ENCODE peak calls at places on chromosome 3, in eight cellular contexts. I is GM12892, P is heart left ventricle, W is sigmoid colon, Y is ovary, H is NB4, L is tibial nerve, G is HepG2. C is an unnamed sample.

GRCh38 chr3:58562498-58562897 is 14.7 kb downstream of the FAM107A start:
- DNase-seq in I (no peak), P (no peak), W (no peak), Y (no peak), H (no peak), L (no peak), G (no peak), C (no peak)

GRCh38 chr3:123064914-123065313 is 1.9 kb upstream of the PDIA5 start:
- DNase-seq in I (no peak), P (no peak), W (no peak), Y (no peak), H (peak), L (no peak), G (no peak), C (no peak)

GRCh38 chr3:134644731-134645514 is 5.9 kb downstream of the KY start:
- DNase-seq in I (no peak), P (peak), W (no peak), Y (no peak), H (no peak), L (no peak), G (no peak), C (no peak)

GRCh38 chr3:127785711-127786265 is 36.5 kb downstream of the MGLL start:
- DNase-seq in I (no peak), P (no peak), W (peak), Y (no peak), H (no peak), L (no peak), G (no peak), C (no peak)

GRCh38 chr3:166177130-166177529 is 339.9 kb upstream of the BCHE start:
- DNase-seq in I (no peak), P (no peak), W (no peak), Y (no peak), H (no peak), L (no peak), G (no peak), C (no peak)

GRCh38 chr3:100120022-100120421 is 5.7 kb upstream of the FILIP1L start:
- DNase-seq in I (no peak), P (no peak), W (no peak), Y (no peak), H (no peak), L (no peak), G (no peak), C (no peak)

GRCh38 chr3:105349988-105350387 is 16.7 kb upstream of the ALCAM start:
- DNase-seq in I (no peak), P (no peak), W (no peak), Y (no peak), H (no peak), L (no peak), G (no peak), C (no peak)

GRCh38 chr3:189277711-189278110 is 105.9 kb downstream of the TPRG1 start:
- DNase-seq in I (no peak), P (no peak), W (no peak), Y (no peak), H (peak), L (no peak), G (no peak), C (no peak)

GRCh38 chr3:127542441-127542952 is 48.0 kb downstream of the TPRA1 start:
- DNase-seq in I (no peak), P (no peak), W (no peak), Y (no peak), H (no peak), L (no peak), G (peak), C (no peak)

GRCh38 chr3:127786358-127787070 is 35.8 kb downstream of the MGLL start:
- DNase-seq in I (no peak), P (peak), W (peak), Y (peak), H (no peak), L (peak), G (no peak), C (no peak)

GRCh38 chr3:128584412-128585020 is 66.1 kb downstream of the RPN1 start:
- DNase-seq in I (no peak), P (peak), W (peak), Y (peak), H (peak), L (peak), G (peak), C (peak)

GRCh38 chr3:159726231-159726964 is 262.2 kb upstream of the IL12A start:
- DNase-seq in I (no peak), P (no peak), W (no peak), Y (no peak), H (no peak), L (no peak), G (no peak), C (no peak)

GRCh38 chr3:11791339-11792200 is 55.1 kb downstream of the TAMM41 start:
- DNase-seq in I (no peak), P (no peak), W (no peak), Y (no peak), H (no peak), L (no peak), G (no peak), C (no peak)

GRCh38 chr3:11651900-11652299 is 8.2 kb upstream of the VGLL4 start:
- DNase-seq in I (no peak), P (no peak), W (no peak), Y (no peak), H (peak), L (no peak), G (peak), C (no peak)

GRCh38 chr3:53195602-53196574 is 34.9 kb downstream of the PRKCD start:
- DNase-seq in I (peak), P (peak), W (no peak), Y (peak), H (peak), L (peak), G (no peak), C (no peak)

GRCh38 chr3:70561796-70562195 is 249.4 kb upstream of the MDFIC2 start:
- DNase-seq in I (no peak), P (no peak), W (no peak), Y (no peak), H (no peak), L (no peak), G (no peak), C (no peak)

GRCh38 chr3:74426571-74426970 is 187.9 kb downstream of the CNTN3 start:
- DNase-seq in I (no peak), P (no peak), W (no peak), Y (no peak), H (no peak), L (no peak), G (no peak), C (no peak)

GRCh38 chr3:9749663-9750555 is at the start of gene OGG1:
- DNase-seq in I (peak), P (peak), W (peak), Y (peak), H (peak), L (peak), G (peak), C (peak)
- TF ChIP-seq POLR2A in I (peak), P (peak), W (peak), Y (peak), H (peak), L (peak), G (peak), C (peak)

DNA sequence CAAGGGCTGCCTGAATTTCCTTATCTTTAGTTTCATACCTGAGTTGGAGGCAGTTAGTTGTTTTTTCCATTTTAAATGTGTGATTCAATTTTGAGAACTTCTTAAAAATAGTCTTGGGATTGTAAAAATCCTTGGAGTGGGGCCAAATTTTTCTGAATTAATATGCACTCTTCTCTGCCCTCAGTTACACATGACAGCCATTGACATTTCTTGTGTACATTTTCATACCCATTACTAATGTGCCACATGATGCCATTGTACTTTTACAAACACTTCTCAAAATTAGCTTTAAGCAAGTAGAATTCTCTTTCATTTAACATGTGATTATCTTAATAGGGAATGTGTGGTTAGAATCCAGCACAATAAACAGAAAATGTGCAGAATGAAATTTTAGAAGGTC is 141.8 kb downstream of the C3orf38 start:
- DNase-seq in I (no peak), P (no peak), W (no peak), Y (no peak), H (no peak), L (no peak), G (no peak), C (no peak)
- TF ChIP-seq POLR2A in I (no peak), P (no peak), W (no peak), Y (no peak), H (no peak), L (no peak), G (no peak), C (no peak)

DNA sequence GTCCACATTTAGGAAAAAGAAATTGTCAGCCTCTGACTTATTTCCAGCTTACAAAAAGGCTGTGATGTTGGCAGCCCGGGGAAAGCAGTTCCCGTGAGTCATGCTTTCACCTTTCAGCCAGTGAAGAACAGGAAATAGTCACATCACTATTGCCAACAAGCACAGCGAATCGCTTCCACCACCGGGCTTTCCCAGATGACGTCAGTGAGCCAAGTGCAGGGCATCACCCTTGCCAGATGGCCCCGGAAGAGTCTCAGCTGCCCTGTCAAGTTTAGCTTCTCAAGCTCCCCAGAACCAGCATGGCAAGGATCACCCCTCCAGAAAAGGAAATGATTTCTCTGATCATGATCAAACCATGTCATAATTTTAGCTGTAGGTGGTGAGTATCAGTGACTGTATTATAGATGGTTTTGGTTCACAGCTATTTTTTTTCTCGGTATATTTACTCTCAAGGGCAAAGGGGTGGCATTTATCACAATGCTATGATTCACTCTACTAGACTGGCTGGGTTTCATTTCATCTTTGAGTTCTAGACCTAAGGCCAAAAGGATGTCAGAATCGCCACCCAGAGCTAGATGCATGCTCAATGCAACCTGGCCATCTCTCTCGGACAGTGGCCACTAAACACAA is 32.9 kb downstream of the B3GNT5 start:
- DNase-seq in I (peak), P (peak), W (peak), Y (peak), H (peak), L (peak), G (peak), C (peak)
- TF ChIP-seq POLR2A in I (no peak), P (no peak), W (no peak), Y (no peak), H (no peak), L (no peak), G (no peak), C (no peak)

DNA sequence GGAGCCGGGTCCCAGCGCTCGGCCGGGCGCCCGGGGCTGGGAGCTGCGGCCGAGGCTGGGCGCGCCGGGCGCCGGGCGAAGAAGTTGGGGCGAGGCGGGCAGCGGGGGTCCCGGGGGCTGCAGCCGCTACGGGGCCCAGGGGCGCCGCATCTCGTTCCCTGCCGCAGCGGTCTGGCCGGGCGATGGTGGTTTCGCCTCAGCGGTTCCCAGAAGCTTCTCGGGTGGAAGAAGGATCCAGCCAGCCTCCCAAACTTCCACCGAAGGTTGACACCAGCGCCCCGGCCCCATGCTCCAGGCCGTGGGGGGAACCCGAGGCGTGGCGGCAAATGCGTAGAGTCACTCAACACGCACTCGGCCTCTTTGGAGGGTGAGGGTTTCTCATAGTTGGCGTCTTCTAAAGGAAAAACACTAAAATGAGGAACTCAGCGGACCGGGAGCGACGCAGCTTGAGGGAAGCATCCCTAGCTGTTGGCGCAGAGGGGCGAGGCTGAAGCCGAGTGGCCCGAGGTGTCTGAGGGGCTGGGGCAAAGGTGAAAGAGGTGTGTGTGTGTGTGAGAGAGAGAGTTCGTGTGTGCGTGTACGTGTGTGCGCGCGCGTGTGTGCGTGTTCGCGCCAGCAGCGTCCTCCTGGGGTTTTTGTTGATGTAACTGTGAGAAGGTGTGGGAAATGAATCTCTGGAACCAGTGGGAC is 943 bp downstream of the BOC start:
- DNase-seq in I (peak), P (peak), W (peak), Y (peak), H (peak), L (no peak), G (no peak), C (peak)
- TF ChIP-seq POLR2A in I (no peak), P (no peak), W (no peak), Y (no peak), H (no peak), L (no peak), G (no peak), C (no peak)

GRCh38 chr3:79015854-79016253 is 751.9 kb downstream of the ROBO1 start:
- DNase-seq in I (no peak), P (no peak), W (no peak), Y (no peak), H (no peak), L (no peak), G (no peak), C (no peak)

GRCh38 chr3:79019924-79020173 is 747.9 kb downstream of the ROBO1 start:
- DNase-seq in I (no peak), P (no peak), W (no peak), Y (no peak), H (no peak), L (no peak), G (no peak), C (no peak)

GRCh38 chr3:79018671-79019136 is 749.1 kb downstream of the ROBO1 start:
- DNase-seq in I (no peak), P (peak), W (peak), Y (peak), H (no peak), L (peak), G (peak), C (peak)

GRCh38 chr3:79016587-79017380 is 751.0 kb downstream of the ROBO1 start:
- DNase-seq in I (no peak), P (no peak), W (no peak), Y (no peak), H (no peak), L (no peak), G (no peak), C (no peak)

DNA sequence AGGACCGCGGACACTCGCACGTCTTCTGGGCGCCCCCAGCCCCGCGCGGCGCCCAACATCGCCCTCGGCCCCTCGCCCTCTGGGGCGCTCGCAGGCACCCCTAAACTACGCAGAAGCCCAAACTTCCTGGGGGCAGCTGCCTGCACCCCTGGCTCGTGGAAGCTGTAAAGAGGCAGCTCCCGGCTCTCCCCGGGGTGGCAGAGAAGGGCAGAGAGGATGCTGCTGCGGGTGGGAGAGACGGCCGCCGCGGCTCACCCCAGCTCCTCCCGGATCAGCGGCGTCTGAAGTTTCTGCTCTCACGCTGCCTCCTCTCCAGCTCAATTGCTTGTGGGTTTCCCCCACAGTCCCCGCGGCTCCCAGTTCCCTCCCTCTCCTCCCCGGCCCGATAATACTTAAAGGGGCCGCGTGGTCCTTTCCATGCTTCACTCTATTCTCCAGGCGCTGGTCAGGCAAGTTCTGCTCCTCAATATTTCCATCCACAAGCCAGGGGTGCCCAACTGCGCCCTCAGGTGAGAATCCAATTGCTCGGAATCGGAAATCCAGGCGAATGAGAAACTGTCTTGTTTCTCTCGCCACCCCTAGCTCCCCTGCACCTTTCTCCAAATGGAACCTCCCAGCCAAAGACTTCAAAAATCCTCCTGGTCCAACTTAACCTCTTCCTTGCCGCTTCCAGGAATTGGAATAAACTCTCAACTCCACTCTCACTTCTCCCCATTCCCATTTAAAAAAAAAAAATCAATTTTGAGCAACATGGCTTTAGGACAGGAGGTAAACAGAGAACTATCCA is 748.5 kb downstream of the ROBO1 start:
- DNase-seq in I (no peak), P (peak), W (peak), Y (peak), H (no peak), L (peak), G (peak), C (peak)
- TF ChIP-seq POLR2A in I (no peak), P (peak), W (peak), Y (peak), H (no peak), L (peak), G (peak), C (peak)

GRCh38 chr3:57089043-57089442 is 28.6 kb downstream of the SPATA12 start:
- DNase-seq in I (no peak), P (no peak), W (no peak), Y (no peak), H (no peak), L (no peak), G (peak), C (no peak)
- TF ChIP-seq POLR2A in I (no peak), P (no peak), W (no peak), Y (no peak), H (no peak), L (no peak), G (no peak), C (no peak)

DNA sequence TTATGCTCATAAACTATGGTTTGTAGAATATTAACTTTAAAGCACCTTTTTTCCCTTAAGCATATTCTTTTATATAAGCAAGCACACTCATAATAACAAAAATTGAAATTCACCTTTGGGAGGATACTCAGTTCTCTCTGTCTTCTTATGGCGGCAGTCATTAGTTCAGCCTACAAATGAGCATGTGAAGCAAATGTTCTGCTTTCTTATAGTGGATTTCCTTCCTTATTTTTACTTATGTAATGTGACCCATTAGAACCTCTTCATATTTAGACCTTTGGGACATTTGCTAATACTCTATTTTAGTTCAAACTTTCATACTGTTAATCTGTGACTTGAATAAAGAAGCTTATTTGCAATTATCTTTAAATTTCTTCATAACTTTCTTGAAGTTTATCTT is at the start of gene P2RY13:
- DNase-seq in I (no peak), P (no peak), W (no peak), Y (no peak), H (no peak), L (no peak), G (no peak), C (no peak)
- TF ChIP-seq POLR2A in I (no peak), P (no peak), W (no peak), Y (no peak), H (no peak), L (no peak), G (no peak), C (no peak)

C was measured in H54.